ENCODE peak calls at places on chromosomes 13 and 19, in nine cellular contexts. P is ELR; H is bronchial epithelial cell; B is astrocyte of the spinal cord; M is nephron progenitor cell; K is activated gamma-delta T cell treated with Interleukin-2 at 50 U/mL for 16 hours; E is stromal cell of bone marrow; V is fibroblast of the conjunctiva; J is activated CD4-positive, alpha-beta T cell treated with anti-CD3 and anti-CD28 coated beads, Interleukin-2, amount 50 U/mL, for 1 hour. F is an unnamed sample.
A peak's percentile ranks its signal among the peaks of the same experiment; 100 is the strongest.

GRCh38 chr19:10138879-10139795 is 19.4 kb upstream of the EIF3G start:
- DNase-seq in P (no peak), H (no peak), B (no peak), M (no peak), K (no peak), E (no peak), V (no peak), J (no peak), F (no peak)

GRCh38 chr19:5035817-5036732 is 67.2 kb downstream of the KDM4B start:
- DNase-seq in P (no peak), H (no peak), B (no peak), M (no peak), K (no peak), E (no peak), V (no peak), J (no peak), F (no peak)

GRCh38 chr13:98216135-98216565 is 39.1 kb upstream of the RNF113B start:
- DNase-seq in P (peak; percentile 93), H (peak; percentile 50), B (peak; percentile 94), M (no peak), K (no peak), E (peak; percentile 59), V (no peak), J (no peak), F (no peak)

GRCh38 chr19:14073232-14073924 is 792 bp downstream of the MISP3 start:
- DNase-seq in P (peak; percentile 84), H (peak; percentile 63), B (peak; percentile 76), M (peak; percentile 88), K (peak; percentile 67), E (peak; percentile 58), V (peak; percentile 38), J (peak; percentile 71), F (peak; percentile 62)

GRCh38 chr19:1489463-1489971 is 633 bp downstream of the PCSK4 start:
- DNase-seq in P (no peak), H (no peak), B (no peak), M (no peak), K (no peak), E (no peak), V (no peak), J (no peak), F (no peak)

GRCh38 chr13:41694902-41695301 is 237.6 kb downstream of the RGCC start:
- DNase-seq in P (peak; percentile 94), H (peak; percentile 91), B (peak; percentile 97), M (no peak), K (no peak), E (peak; percentile 94), V (peak; percentile 85), J (no peak), F (no peak)

GRCh38 chr13:44365008-44365407 is 8.6 kb upstream of the SERP2 start:
- DNase-seq in P (peak; percentile 83), H (peak; percentile 96), B (peak; percentile 47), M (no peak), K (no peak), E (no peak), V (no peak), J (no peak), F (no peak)

GRCh38 chr19:17073869-17074627 is 1.2 kb downstream of the HAUS8 start:
- DNase-seq in P (peak; percentile 53), H (no peak), B (no peak), M (no peak), K (peak; percentile 12), E (no peak), V (no peak), J (no peak), F (peak; percentile 74)

GRCh38 chr13:67267136-67267535 is 37.0 kb upstream of the PCDH9 start:
- DNase-seq in P (no peak), H (no peak), B (peak; percentile 68), M (no peak), K (no peak), E (peak; percentile 12), V (no peak), J (no peak), F (no peak)

GRCh38 chr13:43698743-43699142 is 88.0 kb downstream of the ENOX1 start:
- DNase-seq in P (peak; percentile 4), H (peak; percentile 15), B (peak; percentile 78), M (no peak), K (no peak), E (peak; percentile 60), V (peak; percentile 31), J (no peak), F (no peak)

GRCh38 chr19:35044317-35045117 is 3.0 kb downstream of the HPN start:
- DNase-seq in P (peak; percentile 53), H (peak; percentile 49), B (peak; percentile 40), M (peak; percentile 84), K (peak; percentile 62), E (no peak), V (no peak), J (peak; percentile 66), F (peak; percentile 69)

GRCh38 chr13:60392136-60392535 is 4.9 kb upstream of the TDRD3 start:
- DNase-seq in P (no peak), H (no peak), B (no peak), M (no peak), K (no peak), E (no peak), V (no peak), J (no peak), F (no peak)

GRCh38 chr13:27309401-27309958 is 38.9 kb downstream of the RASL11A start:
- DNase-seq in P (no peak), H (no peak), B (no peak), M (no peak), K (no peak), E (no peak), V (no peak), J (no peak), F (no peak)

GRCh38 chr13:31742102-31742695 is 2.9 kb downstream of the RXFP2 start:
- DNase-seq in P (peak; percentile 84), H (peak; percentile 44), B (peak; percentile 74), M (peak; percentile 79), K (peak; percentile 60), E (peak; percentile 81), V (peak; percentile 65), J (peak; percentile 56), F (peak; percentile 43)

GRCh38 chr19:12828494-12828893 is 5.9 kb downstream of the RTBDN start:
- DNase-seq in P (peak; percentile 52), H (no peak), B (no peak), M (peak; percentile 69), K (no peak), E (no peak), V (no peak), J (no peak), F (peak; percentile 76)

GRCh38 chr13:37075164-37075563 is 15.7 kb upstream of the SUPT20H start:
- DNase-seq in P (no peak), H (no peak), B (no peak), M (no peak), K (no peak), E (no peak), V (no peak), J (no peak), F (no peak)

GRCh38 chr13:84192125-84192524 is 309.9 kb upstream of the SLITRK1 start:
- DNase-seq in P (peak; percentile 91), H (peak; percentile 91), B (peak; percentile 86), M (no peak), K (no peak), E (peak; percentile 65), V (peak; percentile 80), J (no peak), F (no peak)

GRCh38 chr13:50809133-50810090 is 34.1 kb downstream of the DLEU7 start:
- DNase-seq in P (no peak), H (no peak), B (no peak), M (no peak), K (no peak), E (peak; percentile 43), V (no peak), J (no peak), F (no peak)

GRCh38 chr13:57716295-57716694 is 84.8 kb downstream of the PCDH17 start:
- DNase-seq in P (no peak), H (peak; percentile 39), B (no peak), M (no peak), K (no peak), E (no peak), V (no peak), J (no peak), F (no peak)

GRCh38 chr13:41696163-41697003 is 239.0 kb downstream of the RGCC start:
- DNase-seq in P (peak; percentile 95), H (peak; percentile 94), B (peak; percentile 91), M (no peak), K (no peak), E (no peak), V (peak; percentile 75), J (no peak), F (no peak)

GRCh38 chr13:38417727-38418126 is 68.1 kb downstream of the UFM1 start:
- DNase-seq in P (peak; percentile 61), H (peak; percentile 52), B (no peak), M (no peak), K (no peak), E (no peak), V (peak; percentile 8), J (no peak), F (no peak)

GRCh38 chr13:45879666-45880065 is 28.1 kb upstream of the SIAH3 start:
- DNase-seq in P (peak; percentile 17), H (peak; percentile 33), B (peak; percentile 9), M (peak; percentile 34), K (no peak), E (no peak), V (no peak), J (no peak), F (no peak)

GRCh38 chr13:67355791-67356190 is 125.7 kb upstream of the PCDH9 start:
- DNase-seq in P (peak; percentile 24), H (no peak), B (no peak), M (no peak), K (no peak), E (no peak), V (no peak), J (no peak), F (no peak)

GRCh38 chr13:105702441-105702840 is 833.0 kb downstream of the EFNB2 start:
- DNase-seq in P (no peak), H (no peak), B (no peak), M (no peak), K (no peak), E (no peak), V (no peak), J (no peak), F (no peak)

GRCh38 chr19:58544591-58545285 is 874 bp downstream of the TRIM28 start:
- DNase-seq in P (peak; percentile 54), H (no peak), B (peak; percentile 29), M (peak; percentile 83), K (peak; percentile 68), E (peak; percentile 24), V (no peak), J (peak; percentile 71), F (no peak)

GRCh38 chr13:51538626-51539179 is 45.6 kb upstream of the WDFY2 start:
- DNase-seq in P (no peak), H (no peak), B (no peak), M (no peak), K (no peak), E (no peak), V (no peak), J (no peak), F (no peak)

GRCh38 chr13:113785051-113786010 is 26.3 kb downstream of the TMEM255B start:
- DNase-seq in P (peak; percentile 97), H (peak; percentile 87), B (peak; percentile 81), M (no peak), K (no peak), E (peak; percentile 84), V (no peak), J (no peak), F (no peak)

GRCh38 chr19:47598407-47599349 is 10.3 kb upstream of the BICRA start:
- DNase-seq in P (peak; percentile 98), H (peak; percentile 92), B (peak; percentile 97), M (no peak), K (no peak), E (peak; percentile 97), V (peak; percentile 95), J (no peak), F (peak; percentile 65)

GRCh38 chr19:57282011-57282636 is 1.8 kb downstream of the ZNF460 start:
- DNase-seq in P (no peak), H (peak; percentile 92), B (no peak), M (no peak), K (no peak), E (no peak), V (no peak), J (no peak), F (no peak)

GRCh38 chr19:831407-832369 is 4.1 kb downstream of the AZU1 start:
- DNase-seq in P (no peak), H (no peak), B (no peak), M (no peak), K (no peak), E (no peak), V (no peak), J (no peak), F (no peak)

GRCh38 chr19:16849168-16849567 is 20.0 kb downstream of the SIN3B start:
- DNase-seq in P (peak; percentile 92), H (peak; percentile 83), B (no peak), M (no peak), K (no peak), E (no peak), V (peak; percentile 28), J (no peak), F (no peak)